ENCODE peak calls at places on chromosomes 11 and 22, in ten cellular contexts. U, O, V, I, Z, X, D, G, S and T are unnamed samples.

GRCh38 chr11:109241988-109242387 is 180.0 kb upstream of the C11orf87 start:
- DNase-seq in U (no peak), O (no peak), V (no peak), I (no peak), Z (peak), X (no peak), D (no peak), G (peak), S (no peak), T (no peak)

GRCh38 chr22:45997077-45997774 is 20.3 kb upstream of the WNT7B start:
- DNase-seq in U (peak), O (peak), V (peak), I (peak), Z (no peak), X (no peak), D (peak), G (peak), S (peak), T (peak)

GRCh38 chr11:47152953-47153950 is 23.4 kb downstream of the ARFGAP2 start:
- DNase-seq in U (peak), O (peak), V (peak), I (peak), Z (no peak), X (no peak), D (peak), G (peak), S (peak), T (peak)

GRCh38 chr22:49056301-49056700 is 771.4 kb downstream of the BRD1 start:
- DNase-seq in U (no peak), O (no peak), V (no peak), I (no peak), Z (no peak), X (no peak), D (no peak), G (no peak), S (no peak), T (no peak)

GRCh38 chr11:122742350-122742749 is 86.8 kb downstream of the UBASH3B start:
- DNase-seq in U (no peak), O (no peak), V (no peak), I (no peak), Z (no peak), X (no peak), D (no peak), G (no peak), S (no peak), T (no peak)

GRCh38 chr22:19304547-19304946 is 13.0 kb upstream of the CLTCL1 start:
- DNase-seq in U (no peak), O (no peak), V (no peak), I (no peak), Z (no peak), X (no peak), D (no peak), G (no peak), S (no peak), T (no peak)

GRCh38 chr11:3007404-3008010 is 15.4 kb upstream of the NAP1L4 start:
- DNase-seq in U (no peak), O (no peak), V (no peak), I (no peak), Z (no peak), X (no peak), D (no peak), G (no peak), S (no peak), T (no peak)

GRCh38 chr11:82398300-82398815 is 335.3 kb downstream of the FAM181B start:
- DNase-seq in U (no peak), O (no peak), V (no peak), I (no peak), Z (no peak), X (no peak), D (no peak), G (no peak), S (no peak), T (no peak)

GRCh38 chr11:117856892-117857291 is 19.6 kb downstream of the FXYD6 start:
- DNase-seq in U (no peak), O (no peak), V (no peak), I (no peak), Z (no peak), X (no peak), D (no peak), G (no peak), S (no peak), T (no peak)

GRCh38 chr22:33985506-33985905 is 65.2 kb upstream of the LARGE1 start:
- DNase-seq in U (no peak), O (no peak), V (no peak), I (no peak), Z (no peak), X (no peak), D (no peak), G (no peak), S (no peak), T (no peak)

GRCh38 chr11:126645206-126645605 is 289.7 kb downstream of the ST3GAL4 start:
- DNase-seq in U (no peak), O (no peak), V (no peak), I (no peak), Z (no peak), X (no peak), D (no peak), G (no peak), S (no peak), T (no peak)

GRCh38 chr11:130049260-130049659 is 20.4 kb upstream of the APLP2 start:
- DNase-seq in U (no peak), O (no peak), V (no peak), I (no peak), Z (no peak), X (no peak), D (no peak), G (no peak), S (no peak), T (no peak)

GRCh38 chr11:130428271-130428670 is at the start of gene ADAMTS8:
- DNase-seq in U (no peak), O (no peak), V (no peak), I (no peak), Z (no peak), X (no peak), D (no peak), G (peak), S (no peak), T (peak)

GRCh38 chr11:80330302-80330701 is 889.5 kb upstream of the TENM4 start:
- DNase-seq in U (no peak), O (peak), V (peak), I (no peak), Z (no peak), X (no peak), D (no peak), G (no peak), S (no peak), T (no peak)

GRCh38 chr11:45285931-45286632 is at the start of gene SYT13:
- DNase-seq in U (no peak), O (no peak), V (no peak), I (peak), Z (no peak), X (no peak), D (peak), G (peak), S (no peak), T (peak)
- H3K4me3 ChIP-seq in U (peak), O (peak), V (no peak), I (peak), Z (no peak), X (peak), D (peak), G (peak), S (no peak), T (peak)

DNA sequence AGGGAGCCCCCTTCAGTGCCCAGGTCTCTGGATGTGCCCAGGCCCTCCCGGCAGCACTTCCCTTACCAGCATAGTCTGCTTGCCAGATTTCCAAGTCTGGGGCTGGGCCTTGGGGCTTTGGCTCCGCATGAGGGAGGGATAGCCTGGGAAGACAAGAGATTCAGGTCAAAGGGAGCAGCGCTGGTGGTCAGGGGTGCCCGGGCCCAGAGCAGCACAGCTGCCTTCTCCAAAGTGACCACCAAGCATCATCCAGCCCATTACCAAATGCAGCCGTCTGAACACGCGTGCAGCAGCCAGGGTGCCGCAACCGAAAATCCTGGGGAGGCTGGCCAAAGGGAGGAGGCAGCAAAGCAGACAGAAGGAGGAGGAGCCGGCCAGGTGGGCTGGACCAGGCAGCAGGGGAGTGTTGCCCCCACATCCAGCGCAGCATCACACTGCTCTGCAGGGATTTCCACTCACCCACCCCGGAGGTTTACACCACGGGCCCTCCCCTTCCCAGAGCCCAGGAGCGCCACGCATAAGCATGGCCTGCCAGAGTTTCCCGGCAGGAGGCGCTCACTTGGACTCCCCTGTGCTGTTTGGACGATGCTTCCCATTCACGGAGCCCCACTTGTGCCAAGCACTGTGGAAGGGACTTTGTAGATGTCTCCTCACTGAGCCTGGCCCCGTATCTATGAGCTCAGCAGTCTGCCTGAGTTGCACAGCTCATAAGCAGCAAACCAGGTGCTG is 22.5 kb downstream of the TRIM29 start:
- DNase-seq in U (no peak), O (no peak), V (no peak), I (no peak), Z (no peak), X (no peak), D (no peak), G (no peak), S (no peak), T (no peak)
- TF ChIP-seq CTCF in U (no peak), O (peak), V (peak), I (no peak), Z (peak), X (no peak), D (no peak), G (no peak), S (no peak), T (peak)

GRCh38 chr22:24429411-24430365 is 2.3 kb downstream of the ADORA2A start:
- DNase-seq in U (peak), O (no peak), V (peak), I (no peak), Z (peak), X (no peak), D (no peak), G (peak), S (peak), T (no peak)

GRCh38 chr22:24426859-24427499 is 420 bp upstream of the ADORA2A start:
- DNase-seq in U (no peak), O (no peak), V (no peak), I (no peak), Z (no peak), X (no peak), D (no peak), G (no peak), S (no peak), T (no peak)

GRCh38 chr22:24426436-24426835 is 963 bp upstream of the ADORA2A start:
- DNase-seq in U (no peak), O (no peak), V (no peak), I (no peak), Z (no peak), X (no peak), D (no peak), G (no peak), S (no peak), T (no peak)

GRCh38 chr22:24428751-24429410 is 1.5 kb downstream of the ADORA2A start:
- DNase-seq in U (no peak), O (no peak), V (no peak), I (no peak), Z (no peak), X (no peak), D (no peak), G (no peak), S (no peak), T (no peak)

DNA sequence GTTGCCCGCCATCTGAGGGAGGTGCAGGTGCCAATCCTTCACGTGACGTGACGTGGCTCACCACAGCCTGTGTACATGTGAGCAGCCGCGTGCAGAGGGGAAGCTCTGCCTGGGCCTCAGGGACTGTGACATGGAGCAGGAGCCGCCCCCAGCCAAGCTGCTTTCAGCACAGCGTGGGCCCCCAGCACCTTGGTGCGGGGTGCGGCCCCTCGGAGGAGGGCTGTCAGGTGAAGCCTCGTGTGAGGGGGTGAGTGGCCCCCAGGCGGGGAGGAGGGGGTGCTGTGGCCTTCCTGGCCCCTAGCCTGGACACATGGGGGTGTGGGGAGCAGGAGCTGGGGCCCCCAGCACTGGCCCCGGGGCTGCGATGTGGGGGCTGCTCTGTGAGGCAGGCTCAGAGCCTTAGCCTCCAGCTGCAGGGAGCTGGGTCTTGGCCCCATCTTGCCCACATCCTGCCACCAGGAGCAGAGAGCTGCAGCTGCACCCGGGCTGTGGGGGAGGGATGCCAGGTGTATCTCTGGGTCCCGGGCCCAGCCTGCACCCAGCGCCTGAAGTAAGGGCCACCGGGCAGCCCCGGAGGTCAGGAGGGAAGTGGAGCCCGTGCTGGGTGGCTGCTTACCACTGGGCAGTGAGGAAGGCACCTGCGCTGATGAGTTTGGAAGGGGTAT is at the start of gene ADORA2A:
- DNase-seq in U (no peak), O (no peak), V (no peak), I (no peak), Z (no peak), X (no peak), D (peak), G (peak), S (no peak), T (no peak)
- H3K4me3 ChIP-seq in U (peak), O (no peak), V (no peak), I (no peak), Z (no peak), X (no peak), D (no peak), G (no peak), S (no peak), T (no peak)

DNA sequence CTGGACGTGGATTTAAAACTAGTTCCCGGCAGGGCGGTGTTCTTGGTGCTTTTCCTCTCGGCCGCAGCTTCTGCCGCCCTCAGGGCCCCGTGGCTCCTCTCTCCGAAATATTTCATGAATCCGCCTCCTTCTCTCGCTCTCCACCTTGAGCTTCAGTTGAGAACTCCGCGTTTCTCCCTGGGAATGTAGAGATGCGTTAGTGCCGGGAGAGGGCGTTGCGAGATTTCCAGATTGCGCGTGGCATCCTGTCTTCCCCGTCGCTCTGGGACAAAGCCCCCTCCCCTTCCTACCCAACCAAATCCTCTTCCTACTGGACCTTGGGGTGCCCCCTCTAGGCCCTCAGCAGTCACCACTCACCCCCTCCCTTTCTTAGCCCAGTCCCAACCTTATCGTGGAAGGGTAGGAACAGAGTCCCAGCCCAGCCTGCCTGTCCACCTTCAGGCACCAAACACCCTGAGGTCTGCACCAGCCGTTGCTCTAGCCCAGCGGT is 15.5 kb upstream of the RAC2 start:
- DNase-seq in U (no peak), O (peak), V (peak), I (peak), Z (no peak), X (no peak), D (no peak), G (peak), S (peak), T (peak)
- TF ChIP-seq CTCF in U (peak), O (peak), V (peak), I (peak), Z (peak), X (no peak), D (peak), G (peak), S (peak), T (peak)